ENCODE peak calls at places on chromosomes 13 and 19, in six cellular contexts. X, K, B, O, P and Z are unnamed samples.

GRCh38 chr13:44915962-44916361 is 73.3 kb downstream of the NUFIP1 start:
- DNase-seq in B (no peak), P (no peak), O (no peak), K (peak; percentile 15), X (no peak), Z (no peak)

GRCh38 chr19:19900124-19900523 is 622 bp upstream of the ZNF93 start:
- DNase-seq in O (peak; percentile 16), B (no peak), P (no peak), X (no peak), K (no peak), Z (peak; percentile 17)

GRCh38 chr13:26202365-26202972 is 19.6 kb downstream of the RNF6 start:
- DNase-seq in K (no peak), X (no peak), P (no peak), O (no peak), B (no peak), Z (no peak)

GRCh38 chr13:52414963-52415362 is 9.0 kb upstream of the THSD1 start:
- DNase-seq in O (peak; percentile 23), P (no peak), B (peak; percentile 94), K (no peak), X (no peak), Z (peak; percentile 12)

GRCh38 chr19:2455481-2456300 is 1.1 kb downstream of the LMNB2 start:
- DNase-seq in P (peak; percentile 30), B (peak; percentile 25), O (no peak), K (peak; percentile 59), X (peak; percentile 51), Z (no peak)

GRCh38 chr19:47239610-47240296 is 8.8 kb upstream of the BBC3 start:
- DNase-seq in P (peak; percentile 40), O (no peak), B (peak; percentile 57), X (peak; percentile 63), K (no peak), Z (no peak)

GRCh38 chr19:35085947-35086346 is 29.7 kb upstream of the FXYD3 start:
- DNase-seq in O (no peak), P (no peak), B (no peak), X (no peak), K (no peak), Z (no peak)

GRCh38 chr13:93450226-93450625 is 223.6 kb downstream of the GPC6 start:
- DNase-seq in P (no peak), X (no peak), B (peak; percentile 84), K (no peak), O (peak; percentile 4), Z (peak; percentile 26)

GRCh38 chr13:48641404-48641803 is 12.3 kb upstream of the CYSLTR2 start:
- DNase-seq in O (no peak), X (no peak), P (no peak), B (no peak), K (no peak), Z (no peak)

GRCh38 chr13:112325941-112326645 is 50.1 kb upstream of the SPACA7 start:
- DNase-seq in X (peak; percentile 59), B (no peak), O (no peak), P (peak; percentile 38), K (no peak), Z (no peak)

GRCh38 chr13:112690242-112690943 is 555 bp downstream of the ATP11A start:
- DNase-seq in K (peak; percentile 47), O (no peak), X (peak; percentile 73), P (peak; percentile 62), B (peak; percentile 27), Z (no peak)

GRCh38 chr13:98451676-98452105 is 125.2 kb downstream of the STK24 start:
- DNase-seq in O (no peak), B (no peak), K (no peak), P (peak; percentile 38), X (peak; percentile 58), Z (no peak)

GRCh38 chr19:40358773-40359172 is 10.3 kb downstream of the PLD3 start:
- DNase-seq in X (peak; percentile 56), K (no peak), O (no peak), B (no peak), P (no peak), Z (no peak)

GRCh38 chr13:83274679-83275078 is 607.6 kb downstream of the SLITRK1 start:
- DNase-seq in O (no peak), P (no peak), K (no peak), X (no peak), B (no peak), Z (no peak)

GRCh38 chr13:79710376-79710775 is 229.4 kb downstream of the NDFIP2 start:
- DNase-seq in B (peak; percentile 54), O (no peak), X (no peak), K (no peak), P (no peak), Z (peak; percentile 49)

GRCh38 chr19:16896913-16897571 is 8.2 kb downstream of the F2RL3 start:
- DNase-seq in O (peak; percentile 50), K (peak; percentile 95), P (peak; percentile 94), X (peak; percentile 94), B (peak; percentile 95), Z (peak; percentile 70)

GRCh38 chr13:43986395-43986794 is 106.7 kb downstream of the LACC1 start:
- DNase-seq in X (peak; percentile 37), P (no peak), B (no peak), K (no peak), O (no peak), Z (no peak)

DNA sequence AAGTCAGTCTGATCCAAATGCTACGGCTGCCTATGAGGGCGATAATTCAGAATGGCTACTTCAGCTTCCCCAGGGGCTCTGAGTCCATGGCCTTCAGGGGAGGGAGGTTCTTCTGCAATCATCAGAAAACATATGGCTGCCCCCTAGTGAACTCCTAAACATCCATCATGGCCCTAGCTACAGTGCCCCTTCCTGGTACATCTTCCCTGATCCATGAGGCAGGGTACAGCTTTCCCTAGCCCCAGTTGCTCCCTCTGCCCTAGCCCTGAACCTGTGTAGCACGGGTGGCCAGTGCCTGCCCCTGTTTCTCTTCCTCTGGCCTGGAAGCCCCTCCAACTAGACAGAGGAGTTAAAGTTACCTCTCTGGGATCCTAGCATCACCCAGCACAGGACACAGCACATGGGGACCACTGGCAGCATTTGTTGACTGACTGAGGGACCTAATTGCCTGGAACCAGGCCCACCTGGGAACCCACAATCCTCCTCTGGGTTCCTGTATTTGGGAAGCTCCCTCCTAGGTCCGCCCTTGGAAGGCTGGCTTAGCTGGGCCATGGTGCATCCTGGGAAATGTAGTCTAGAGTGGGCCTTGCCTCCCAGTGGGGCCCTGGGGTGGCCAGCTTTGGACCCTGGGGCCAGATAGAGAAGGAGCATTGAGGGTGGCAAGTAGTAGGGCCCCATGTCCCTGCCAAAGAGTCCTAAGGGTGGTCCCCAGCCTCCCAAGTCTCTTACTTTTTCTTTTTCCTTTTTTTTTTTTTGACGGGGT is 17.7 kb upstream of the SEMA6B start:
- DNase-seq in O (no peak), P (no peak), B (peak; percentile 26), K (no peak), X (no peak), Z (no peak)
- TF ChIP-seq CTCF in O (no peak), P (no peak), B (no peak), K (no peak), X (no peak), Z (no peak)

DNA sequence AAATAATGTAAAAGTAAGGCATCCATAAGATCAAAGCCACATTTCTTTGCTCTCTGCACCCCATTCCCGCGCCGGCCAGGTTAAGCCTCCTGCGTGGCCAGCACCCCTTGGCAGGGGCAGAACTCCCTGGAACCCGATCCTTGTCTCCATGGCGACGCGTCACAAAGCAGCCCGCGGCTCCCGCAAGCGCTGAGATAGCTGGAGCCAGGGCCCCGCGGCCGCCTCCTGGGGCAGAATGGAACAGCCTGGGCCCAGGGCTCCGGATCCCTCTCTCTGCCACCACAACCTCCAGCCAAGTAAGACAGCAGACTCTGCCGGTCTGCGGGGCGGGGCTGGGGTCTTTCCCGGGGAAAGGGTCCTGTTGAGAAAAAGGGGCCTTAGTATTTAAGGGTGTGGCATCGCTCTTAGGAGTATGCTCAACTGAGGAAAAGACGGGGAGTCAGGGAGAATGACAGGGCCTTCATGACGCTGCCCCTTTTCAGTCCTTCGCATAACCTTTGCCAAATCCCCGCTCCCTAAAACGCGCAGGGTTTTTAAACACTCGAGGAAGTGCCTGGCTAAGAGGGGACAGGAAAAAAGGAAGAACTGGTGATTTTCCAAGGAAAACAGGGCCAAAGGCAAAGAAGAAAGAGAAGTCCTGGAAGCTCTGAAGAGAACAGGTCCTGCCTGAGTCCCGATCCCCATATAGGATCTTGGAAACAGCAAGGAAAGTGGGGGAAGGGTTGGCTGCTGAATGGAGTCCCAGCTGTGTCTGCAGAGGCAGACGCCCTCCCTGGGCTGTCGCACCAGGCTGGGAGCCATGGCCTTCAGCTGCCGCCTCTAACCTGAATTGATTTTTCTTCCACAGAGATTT is at the start of gene TEX26:
- DNase-seq in P (no peak), O (no peak), B (no peak), K (no peak), X (peak; percentile 53), Z (no peak)
- TF ChIP-seq CTCF in P (peak; percentile 24), O (peak; percentile 14), B (no peak), K (no peak), X (no peak), Z (no peak)

GRCh38 chr13:89923731-89924130 is 1423.8 kb upstream of the MIR17HG start:
- DNase-seq in O (no peak), X (no peak), P (no peak), K (no peak), B (peak; percentile 73), Z (no peak)
- TF ChIP-seq CTCF in O (no peak), X (no peak), P (no peak), K (no peak), B (no peak), Z (no peak)

DNA sequence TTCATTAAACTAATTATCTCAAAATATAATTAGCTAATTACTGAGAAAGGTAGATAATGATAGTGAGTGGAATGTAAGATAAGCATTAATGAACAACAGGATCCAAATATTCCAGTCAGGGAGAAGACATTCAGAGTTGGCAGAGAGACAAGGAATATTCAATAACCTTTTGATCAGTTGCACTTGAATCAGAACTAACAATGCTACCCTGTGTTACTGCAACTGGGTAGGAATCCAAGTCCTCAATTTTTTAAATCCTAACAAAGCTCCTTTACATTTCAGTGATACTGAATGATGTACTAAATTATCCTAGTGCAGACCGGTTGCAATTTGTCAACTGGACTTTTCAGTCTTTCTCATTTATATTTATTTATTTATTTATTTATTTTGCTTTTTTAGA is 107.1 kb upstream of the MIR17HG start:
- DNase-seq in P (no peak), O (no peak), K (no peak), X (no peak), B (no peak), Z (no peak)
- TF ChIP-seq CTCF in P (no peak), O (no peak), K (no peak), X (no peak), B (no peak), Z (no peak)

DNA sequence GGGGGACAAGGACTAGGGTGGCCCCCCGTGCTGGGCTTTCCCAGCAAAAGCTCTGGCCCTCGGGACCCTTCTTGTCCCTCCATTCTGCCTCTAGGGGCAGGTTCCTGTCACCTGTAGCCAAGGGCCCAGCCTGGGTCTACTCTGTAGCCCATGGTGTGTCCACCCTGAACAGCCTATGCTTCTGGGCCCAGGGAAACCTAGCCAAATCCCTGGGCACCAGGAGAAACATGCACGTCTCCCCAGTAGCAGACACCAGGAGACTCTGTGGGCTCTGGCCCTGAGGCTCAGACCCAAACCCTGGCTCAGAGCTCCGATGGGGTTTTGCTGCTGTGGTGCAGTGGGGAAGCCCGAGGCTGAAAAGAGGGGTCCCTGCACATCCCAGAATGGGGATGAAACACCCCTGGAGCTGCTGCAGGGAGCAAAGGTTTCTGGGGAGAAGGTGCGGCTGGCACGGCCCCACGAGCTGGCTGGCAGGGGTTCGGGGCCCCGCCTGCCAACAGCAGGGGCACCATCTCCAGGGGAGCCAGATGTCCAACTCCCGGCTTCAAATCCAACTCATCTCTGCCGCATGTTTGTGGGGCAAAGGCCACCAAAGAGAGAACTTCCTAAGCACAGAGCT is 18.2 kb downstream of the CEBPG start:
- DNase-seq in K (no peak), O (no peak), B (no peak), P (no peak), X (peak; percentile 17), Z (no peak)
- TF ChIP-seq CTCF in K (no peak), O (no peak), B (no peak), P (no peak), X (no peak), Z (no peak)